ENCODE peak calls at places on chromosomes 11 and 22, in six cellular contexts. One of them, this sample, is unnamed. For H3K9me3, the result is how much of the 10 kb centered on the place peaks cover.

GRCh38 chr22:41557401-41558240 is 3.2 kb upstream of the CSDC2 start:
- DNase-seq in PC-9: no peak
- DNase-seq in spleen: no peak
- DNase-seq in CD8-positive, alpha-beta memory T cell: no peak
- DNase-seq in DND-41: no peak
- DNase-seq in right lobe of liver: peak
- DNase-seq in this sample: no peak

GRCh38 chr11:129249351-129249750 is 57.2 kb upstream of the ARHGAP32 start:
- DNase-seq in PC-9: no peak
- DNase-seq in CD8-positive, alpha-beta memory T cell: no peak
- DNase-seq in right lobe of liver: no peak
- DNase-seq in DND-41: no peak
- DNase-seq in spleen: no peak
- DNase-seq in this sample: no peak

GRCh38 chr11:95308512-95309035 is 77.6 kb upstream of the SESN3 start:
- DNase-seq in PC-9: no peak
- DNase-seq in right lobe of liver: no peak
- DNase-seq in DND-41: no peak
- DNase-seq in CD8-positive, alpha-beta memory T cell: no peak
- DNase-seq in spleen: no peak
- DNase-seq in this sample: no peak

GRCh38 chr11:114812698-114813097 is 134.4 kb downstream of the NXPE2 start:
- DNase-seq in spleen: no peak
- DNase-seq in DND-41: no peak
- DNase-seq in right lobe of liver: no peak
- DNase-seq in CD8-positive, alpha-beta memory T cell: no peak
- DNase-seq in PC-9: no peak
- DNase-seq in this sample: no peak

GRCh38 chr11:12602421-12602820 is 71.8 kb upstream of the TEAD1 start:
- DNase-seq in DND-41: no peak
- DNase-seq in right lobe of liver: no peak
- DNase-seq in PC-9: no peak
- DNase-seq in CD8-positive, alpha-beta memory T cell: no peak
- DNase-seq in spleen: no peak
- DNase-seq in this sample: no peak

GRCh38 chr11:73157141-73158010 is 15.3 kb upstream of the FCHSD2 start:
- DNase-seq in spleen: peak
- DNase-seq in CD8-positive, alpha-beta memory T cell: no peak
- DNase-seq in DND-41: no peak
- DNase-seq in right lobe of liver: peak
- DNase-seq in PC-9: peak
- DNase-seq in this sample: no peak

GRCh38 chr11:75471134-75471943 is 38.3 kb upstream of the KLHL35 start:
- DNase-seq in DND-41: no peak
- DNase-seq in spleen: peak
- DNase-seq in CD8-positive, alpha-beta memory T cell: no peak
- DNase-seq in right lobe of liver: no peak
- DNase-seq in PC-9: no peak
- DNase-seq in this sample: no peak

GRCh38 chr11:91296628-91297027 is 928.0 kb upstream of the FAT3 start:
- DNase-seq in right lobe of liver: no peak
- DNase-seq in CD8-positive, alpha-beta memory T cell: no peak
- DNase-seq in spleen: no peak
- DNase-seq in DND-41: no peak
- DNase-seq in PC-9: no peak
- DNase-seq in this sample: no peak

GRCh38 chr22:42717197-42717967 is 3.3 kb downstream of the A4GALT start:
- DNase-seq in PC-9: peak
- DNase-seq in spleen: no peak
- DNase-seq in DND-41: peak
- DNase-seq in right lobe of liver: no peak
- DNase-seq in CD8-positive, alpha-beta memory T cell: no peak
- DNase-seq in this sample: no peak

GRCh38 chr22:23709107-23709506 is 18.3 kb downstream of the RGL4 start:
- DNase-seq in DND-41: no peak
- DNase-seq in right lobe of liver: no peak
- DNase-seq in spleen: no peak
- DNase-seq in PC-9: no peak
- DNase-seq in CD8-positive, alpha-beta memory T cell: no peak
- DNase-seq in this sample: no peak

GRCh38 chr11:114891911-114892310 is 213.6 kb downstream of the NXPE2 start:
- DNase-seq in DND-41: no peak
- DNase-seq in spleen: no peak
- DNase-seq in PC-9: no peak
- DNase-seq in CD8-positive, alpha-beta memory T cell: no peak
- DNase-seq in right lobe of liver: no peak
- DNase-seq in this sample: no peak

GRCh38 chr11:120547301-120547700 is 35.8 kb downstream of the GRIK4 start:
- DNase-seq in spleen: no peak
- DNase-seq in CD8-positive, alpha-beta memory T cell: no peak
- DNase-seq in right lobe of liver: no peak
- DNase-seq in PC-9: no peak
- DNase-seq in DND-41: no peak
- DNase-seq in this sample: no peak
- H3K4me3 ChIP-seq in spleen: no peak
- H3K4me3 ChIP-seq in CD8-positive, alpha-beta memory T cell: no peak
- H3K4me3 ChIP-seq in right lobe of liver: no peak
- H3K4me3 ChIP-seq in PC-9: no peak
- H3K4me3 ChIP-seq in DND-41: no peak
- H3K4me3 ChIP-seq in this sample: no peak

GRCh38 chr11:119335091-119335654 is 846 bp downstream of the RNF26 start:
- DNase-seq in spleen: no peak
- DNase-seq in PC-9: no peak
- DNase-seq in right lobe of liver: peak
- DNase-seq in DND-41: no peak
- DNase-seq in CD8-positive, alpha-beta memory T cell: no peak
- DNase-seq in this sample: no peak
- H3K27ac ChIP-seq in spleen: peak
- H3K27ac ChIP-seq in PC-9: peak
- H3K27ac ChIP-seq in right lobe of liver: no peak
- H3K27ac ChIP-seq in DND-41: peak
- H3K27ac ChIP-seq in CD8-positive, alpha-beta memory T cell: peak
- H3K27ac ChIP-seq in this sample: peak

DNA sequence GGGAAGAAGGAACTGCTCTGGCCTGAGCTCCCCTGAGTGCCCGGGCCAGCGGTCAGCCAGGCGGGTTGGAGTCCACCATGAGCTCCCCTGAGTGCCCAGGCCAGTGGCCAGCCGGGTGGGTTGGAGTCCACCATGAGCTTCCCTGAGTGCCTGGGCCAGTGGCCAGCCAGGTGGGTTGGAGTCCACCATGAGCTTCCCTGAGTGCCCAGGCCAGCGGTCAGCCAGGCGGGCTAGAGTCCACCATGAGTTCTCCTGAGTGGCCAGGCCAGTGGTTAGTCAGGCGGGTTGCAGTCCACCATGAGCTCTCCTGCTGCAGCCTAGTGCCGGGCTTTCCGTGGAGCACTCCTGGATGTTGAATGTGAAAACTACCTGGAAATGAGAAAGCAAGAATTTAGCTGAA is 844.0 kb downstream of the TBC1D22A start:
- DNase-seq in right lobe of liver: peak
- DNase-seq in spleen: peak
- DNase-seq in CD8-positive, alpha-beta memory T cell: no peak
- DNase-seq in DND-41: no peak
- DNase-seq in PC-9: no peak
- DNase-seq in this sample: no peak
- H3K9me3 ChIP-seq in right lobe of liver: under half
- H3K9me3 ChIP-seq in spleen: under half
- H3K9me3 ChIP-seq in CD8-positive, alpha-beta memory T cell: under half
- H3K9me3 ChIP-seq in DND-41: under half
- H3K9me3 ChIP-seq in PC-9: under half
- H3K9me3 ChIP-seq in this sample: under half

GRCh38 chr11:830295-831131 is 2.2 kb upstream of the CD151 start:
- DNase-seq in PC-9: no peak
- DNase-seq in right lobe of liver: peak
- DNase-seq in CD8-positive, alpha-beta memory T cell: peak
- DNase-seq in DND-41: peak
- DNase-seq in spleen: peak
- DNase-seq in this sample: peak
- H3K4me3 ChIP-seq in PC-9: no peak
- H3K4me3 ChIP-seq in right lobe of liver: peak
- H3K4me3 ChIP-seq in CD8-positive, alpha-beta memory T cell: peak
- H3K4me3 ChIP-seq in DND-41: no peak
- H3K4me3 ChIP-seq in spleen: peak
- H3K4me3 ChIP-seq in this sample: no peak

DNA sequence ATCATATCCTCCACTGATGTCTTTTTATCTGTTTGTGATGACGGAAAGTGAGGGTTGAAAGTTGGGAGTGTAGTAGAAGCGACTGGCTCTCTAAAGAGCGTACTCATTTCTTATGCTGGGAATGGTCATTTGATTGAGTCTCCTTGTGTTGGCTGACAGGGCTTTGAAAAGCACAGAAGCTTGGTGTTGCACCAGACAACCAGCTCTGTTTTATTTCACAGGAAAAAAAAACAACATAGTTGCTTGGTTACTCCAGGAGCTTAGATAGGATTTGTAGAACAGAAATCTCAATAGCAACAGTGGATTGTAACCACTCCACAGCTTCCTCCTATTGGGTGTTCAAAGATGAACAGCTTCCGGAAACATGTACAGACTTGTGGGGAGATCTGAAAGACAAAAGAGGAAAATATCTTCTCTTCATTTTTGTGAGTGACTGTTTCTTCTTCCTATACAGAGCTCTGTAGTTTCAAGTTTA is 2.7 kb downstream of the RBM14 start:
- DNase-seq in DND-41: peak
- DNase-seq in PC-9: no peak
- DNase-seq in CD8-positive, alpha-beta memory T cell: peak
- DNase-seq in spleen: no peak
- DNase-seq in right lobe of liver: no peak
- DNase-seq in this sample: peak
- H3K27ac ChIP-seq in DND-41: peak
- H3K27ac ChIP-seq in PC-9: no peak
- H3K27ac ChIP-seq in CD8-positive, alpha-beta memory T cell: peak
- H3K27ac ChIP-seq in spleen: peak
- H3K27ac ChIP-seq in right lobe of liver: no peak
- H3K27ac ChIP-seq in this sample: peak

DNA sequence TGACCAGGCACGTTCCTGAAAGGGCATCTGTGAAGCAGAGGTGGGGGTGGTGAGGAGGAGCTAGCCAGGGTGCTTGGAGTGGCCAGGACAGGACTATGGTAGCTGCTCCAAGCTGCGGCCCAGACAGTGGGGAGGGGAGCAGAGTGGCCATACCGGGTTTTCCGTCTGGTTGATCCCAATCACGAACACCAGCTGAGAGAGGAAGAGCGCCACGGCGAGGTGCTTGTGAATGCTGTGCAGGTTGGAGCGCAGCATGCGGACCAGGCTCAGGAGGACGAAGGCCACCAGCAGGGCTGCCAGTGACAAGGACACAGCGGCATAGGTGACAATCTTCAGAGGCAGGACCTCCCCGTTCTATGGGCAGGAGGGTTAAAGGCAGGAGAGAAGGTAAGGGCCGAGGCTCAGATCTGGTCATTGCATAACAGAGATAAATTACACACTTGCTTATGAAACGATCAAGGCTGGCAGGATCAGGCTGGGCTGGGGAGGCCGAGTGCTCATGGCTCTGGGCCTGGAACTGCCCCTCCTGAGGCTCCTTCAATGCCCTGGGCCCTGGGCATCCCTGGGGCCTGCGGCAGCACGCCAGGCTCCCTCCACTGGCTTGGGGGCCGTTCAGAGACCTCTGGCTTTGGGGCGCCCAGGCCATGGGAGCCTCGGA is 41.5 kb downstream of the TRMU start:
- DNase-seq in DND-41: no peak
- DNase-seq in PC-9: no peak
- DNase-seq in CD8-positive, alpha-beta memory T cell: no peak
- DNase-seq in spleen: no peak
- DNase-seq in right lobe of liver: peak
- DNase-seq in this sample: no peak
- H3K9me3 ChIP-seq in DND-41: under half
- H3K9me3 ChIP-seq in PC-9: under half
- H3K9me3 ChIP-seq in CD8-positive, alpha-beta memory T cell: under half
- H3K9me3 ChIP-seq in spleen: under half
- H3K9me3 ChIP-seq in right lobe of liver: under half
- H3K9me3 ChIP-seq in this sample: under half

DNA sequence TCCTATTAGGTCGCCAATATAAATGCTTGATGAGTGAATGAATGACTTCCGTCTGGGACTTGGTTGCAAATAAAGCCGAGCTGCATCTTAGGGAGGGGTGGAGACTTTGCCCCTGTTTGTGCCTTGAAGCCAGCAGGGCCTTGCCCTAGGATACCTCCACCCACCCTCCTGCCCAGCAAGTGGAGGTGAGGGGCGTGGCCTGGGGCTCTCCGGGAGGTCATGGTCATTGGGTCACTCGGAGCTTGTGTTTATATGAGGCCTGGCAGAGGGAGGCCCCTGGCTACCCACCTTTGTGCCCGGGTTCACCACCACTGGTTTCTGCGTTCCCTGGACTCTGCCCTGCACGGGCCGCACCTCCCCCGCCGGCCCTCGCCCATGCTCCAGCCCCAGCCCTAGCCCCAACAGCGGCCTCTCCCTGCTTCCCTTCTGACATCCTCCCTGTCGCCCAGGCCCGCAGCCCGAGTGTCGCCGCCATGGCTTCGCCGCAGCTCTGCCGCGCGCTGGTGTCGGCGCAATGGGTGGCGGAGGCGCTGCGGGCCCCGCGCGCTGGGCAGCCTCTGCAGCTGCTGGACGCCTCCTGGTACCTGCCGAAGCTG is 4.3 kb downstream of the MPST start:
- DNase-seq in DND-41: no peak
- DNase-seq in CD8-positive, alpha-beta memory T cell: no peak
- DNase-seq in spleen: no peak
- DNase-seq in PC-9: no peak
- DNase-seq in right lobe of liver: peak
- DNase-seq in this sample: no peak
- H3K4me3 ChIP-seq in DND-41: no peak
- H3K4me3 ChIP-seq in CD8-positive, alpha-beta memory T cell: no peak
- H3K4me3 ChIP-seq in spleen: no peak
- H3K4me3 ChIP-seq in PC-9: no peak
- H3K4me3 ChIP-seq in right lobe of liver: peak
- H3K4me3 ChIP-seq in this sample: no peak

GRCh38 chr11:64229959-64230208 is 464 bp upstream of the DNAJC4 start:
- DNase-seq in DND-41: no peak
- DNase-seq in spleen: no peak
- DNase-seq in CD8-positive, alpha-beta memory T cell: no peak
- DNase-seq in PC-9: no peak
- DNase-seq in right lobe of liver: no peak
- DNase-seq in this sample: no peak
- H3K27ac ChIP-seq in DND-41: peak
- H3K27ac ChIP-seq in spleen: peak
- H3K27ac ChIP-seq in CD8-positive, alpha-beta memory T cell: peak
- H3K27ac ChIP-seq in PC-9: no peak
- H3K27ac ChIP-seq in right lobe of liver: peak
- H3K27ac ChIP-seq in this sample: peak

DNA sequence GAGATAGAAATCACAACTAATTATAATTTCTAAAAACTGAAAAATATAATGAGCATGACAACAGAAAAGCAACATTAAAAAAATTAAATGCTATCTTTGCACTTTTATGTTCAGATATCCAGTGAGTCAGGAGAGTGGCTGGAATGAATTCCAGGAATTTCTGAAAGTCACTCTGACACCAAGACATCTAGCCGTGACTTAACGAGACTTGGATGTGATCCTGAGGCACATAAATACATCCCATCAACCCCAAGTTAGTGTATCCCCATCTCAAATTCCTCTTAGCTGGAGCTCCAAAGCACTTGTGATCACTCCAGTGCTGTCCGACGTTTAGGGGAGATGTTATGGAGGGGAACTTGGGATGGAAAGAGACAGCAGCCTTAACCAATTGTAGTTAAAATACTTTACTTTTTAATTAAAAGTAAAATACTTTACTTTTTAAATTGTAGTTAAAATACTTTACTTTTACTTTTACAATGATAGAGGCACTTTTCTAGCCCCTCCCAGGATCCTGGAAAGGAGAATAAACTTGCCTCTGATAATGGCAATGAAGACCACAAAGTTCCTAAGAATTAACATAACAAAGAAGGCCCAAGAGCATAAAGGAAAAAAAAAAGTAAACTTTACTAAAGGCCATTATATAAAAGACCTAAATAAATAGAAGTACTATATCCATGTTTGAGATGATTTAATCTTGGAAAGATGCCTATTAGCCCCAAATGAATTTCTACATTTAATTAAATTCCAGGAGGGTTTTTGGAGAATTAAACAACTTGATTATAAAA is 128.9 kb upstream of the THY1 start:
- DNase-seq in spleen: no peak
- DNase-seq in right lobe of liver: no peak
- DNase-seq in PC-9: no peak
- DNase-seq in DND-41: no peak
- DNase-seq in CD8-positive, alpha-beta memory T cell: no peak
- DNase-seq in this sample: no peak
- H3K9me3 ChIP-seq in spleen: under half
- H3K9me3 ChIP-seq in right lobe of liver: under half
- H3K9me3 ChIP-seq in PC-9: under half
- H3K9me3 ChIP-seq in DND-41: under half
- H3K9me3 ChIP-seq in CD8-positive, alpha-beta memory T cell: under half
- H3K9me3 ChIP-seq in this sample: under half